ENCODE peak calls at places on chromosomes 12 and 14, in four cellular contexts. X is tibial artery, F is endothelial cell of umbilical vein, S is transverse colon. A is an unnamed sample. For H3K9me3 and H3K4me1, the result is how much of the 10 kb centered on the place peaks cover.

GRCh38 chr14:69685716-69686115 is 74.3 kb downstream of the SUSD6 start:
- DNase-seq in X (peak), F (no peak), S (peak), A (peak)

GRCh38 chr14:37594916-37595808 is at the start of the genes FOXA1 and TTC6:
- DNase-seq in S (peak), X (no peak), F (no peak), A (peak)

GRCh38 chr14:94011795-94012194 is 14.3 kb upstream of the OTUB2 start:
- DNase-seq in S (no peak), X (no peak), F (no peak), A (no peak)

GRCh38 chr12:8052679-8053078 is 13.5 kb downstream of the C3AR1 start:
- DNase-seq in S (no peak), F (no peak), X (peak), A (no peak)

GRCh38 chr14:24315807-24316596 is 4.7 kb downstream of the LTB4R start:
- DNase-seq in S (peak), X (no peak), F (peak), A (peak)

GRCh38 chr14:78863143-78863542 is 693.0 kb downstream of the NRXN3 start:
- DNase-seq in F (peak), S (no peak), X (no peak), A (no peak)

GRCh38 chr12:106078358-106079025 is 60.3 kb downstream of the NUAK1 start:
- DNase-seq in X (peak), S (peak), F (peak), A (peak)

GRCh38 chr12:128783129-128783574 is 40.6 kb downstream of the SLC15A4 start:
- DNase-seq in F (no peak), S (no peak), X (no peak), A (no peak)

GRCh38 chr14:91464615-91465205 is 45.4 kb downstream of the PPP4R3A start:
- DNase-seq in F (no peak), X (no peak), S (no peak), A (no peak)

GRCh38 chr12:68977909-68978610 is 45.1 kb upstream of the CPM start:
- DNase-seq in S (no peak), X (no peak), F (no peak), A (no peak)

GRCh38 chr14:90531497-90531896 is 134.7 kb downstream of the CALM1 start:
- DNase-seq in S (no peak), F (no peak), X (no peak), A (peak)

GRCh38 chr12:63266988-63267387 is 116.0 kb upstream of the AVPR1A start:
- DNase-seq in X (no peak), F (no peak), S (no peak), A (no peak)
- H3K9me3 ChIP-seq in X (under half), F (under half), S (under half), A (under half)

DNA sequence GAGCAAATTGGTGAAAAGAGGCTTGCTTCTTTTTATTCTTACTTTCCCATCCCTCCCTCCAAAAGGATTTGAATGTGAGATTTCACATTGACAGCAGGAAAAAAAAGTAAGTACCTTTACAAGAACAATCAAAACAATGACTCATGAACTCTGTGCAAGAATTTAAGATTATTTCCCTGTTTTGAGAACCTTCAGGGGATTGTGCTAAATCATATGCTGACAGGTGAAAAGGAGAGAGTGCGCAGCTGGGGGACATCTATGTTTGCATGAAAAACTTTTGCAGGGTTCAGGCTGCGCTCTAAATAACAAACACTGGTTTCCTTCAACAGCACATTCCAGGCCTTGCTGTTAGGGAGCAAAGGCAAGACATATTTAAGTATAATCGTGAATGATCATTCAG is 27.3 kb downstream of the RERG start:
- DNase-seq in X (no peak), S (no peak), F (peak), A (no peak)
- H3K4me1 ChIP-seq in X (under half), S (under half), F (under half), A (under half)

GRCh38 chr12:85641796-85642195 is 194.4 kb downstream of the RASSF9 start:
- DNase-seq in F (no peak), S (no peak), X (no peak), A (no peak)
- H3K4me3 ChIP-seq in F (no peak), S (no peak), X (no peak), A (no peak)

GRCh38 chr12:109621864-109622485 is 48.4 kb downstream of the MVK start:
- DNase-seq in X (no peak), S (no peak), F (no peak), A (no peak)

GRCh38 chr12:109625749-109626377 is 52.3 kb downstream of the MVK start:
- DNase-seq in S (no peak), F (no peak), X (no peak), A (no peak)

GRCh38 chr12:109625131-109625559 is 51.6 kb downstream of the MVK start:
- DNase-seq in F (no peak), X (no peak), S (no peak), A (no peak)

GRCh38 chr12:109626378-109627115 is 53.0 kb downstream of the MVK start:
- DNase-seq in S (no peak), X (no peak), F (no peak), A (no peak)

DNA sequence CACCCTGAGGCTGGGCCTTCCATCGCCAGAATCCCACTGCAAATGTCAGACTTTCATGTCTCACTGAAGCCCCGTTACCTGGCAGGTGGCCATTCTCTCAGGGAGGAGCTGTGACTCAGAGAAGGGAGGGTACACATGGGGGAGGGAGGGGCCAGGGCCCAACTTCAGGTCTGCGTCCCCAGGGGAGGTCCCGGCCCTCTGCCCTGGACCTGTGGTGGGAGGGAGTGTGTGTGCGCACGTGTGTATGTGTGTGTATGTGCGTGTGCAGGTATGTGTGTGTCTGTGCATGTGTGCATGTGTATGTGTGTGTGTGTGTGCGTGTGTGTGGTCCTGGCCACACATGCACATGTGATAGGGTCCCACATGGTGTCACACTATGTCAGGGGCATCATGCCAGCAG is 50.9 kb downstream of the MVK start:
- DNase-seq in X (no peak), S (no peak), F (no peak), A (no peak)
- H3K9me3 ChIP-seq in X (under half), S (under half), F (under half), A (under half)